ENCODE peak calls at places on chromosomes 2 and 18, in nine cellular contexts. P is stimulated activated CD8-positive, alpha-beta memory T cell treated with anti-CD3 and anti-CD28 coated beads, Interleukin-7, amount 100 ng/mL, for 4 hours; L is fibroblast of pulmonary artery; N is LNCaP clone FGC; J is Ammon's horn; E is fibroblast of lung; W is stimulated activated CD4-positive, alpha-beta T cell treated with anti-CD3 and anti-CD28 coated beads, TNF-alpha, amount 100 ng/mL, for 1 hour; R is EH; G is fibroblast of the aortic adventitia. Y is an unnamed sample.

GRCh38 chr2:113755690-113756063 is 765 bp downstream of the SLC35F5 start:
- DNase-seq in P (no peak), L (no peak), N (no peak), J (peak; percentile 9), E (peak; percentile 25), W (no peak), R (peak; percentile 37), G (peak; percentile 33), Y (peak; percentile 17)

GRCh38 chr2:235934059-235934896 is 233.9 kb downstream of the GBX2 start:
- DNase-seq in P (no peak), L (no peak), N (no peak), J (no peak), E (no peak), W (no peak), R (no peak), G (no peak), Y (peak; percentile 50)

GRCh38 chr2:72414108-72414507 is 266.4 kb upstream of the CYP26B1 start:
- DNase-seq in P (no peak), L (peak; percentile 13), N (no peak), J (no peak), E (peak; percentile 56), W (no peak), R (peak; percentile 44), G (peak; percentile 80), Y (no peak)

GRCh38 chr2:165772183-165772582 is 21.9 kb downstream of the GALNT3 start:
- DNase-seq in P (no peak), L (no peak), N (no peak), J (no peak), E (no peak), W (no peak), R (no peak), G (no peak), Y (no peak)

GRCh38 chr2:31256611-31257382 is 22.8 kb downstream of the EHD3 start:
- DNase-seq in P (no peak), L (no peak), N (no peak), J (no peak), E (no peak), W (no peak), R (no peak), G (no peak), Y (no peak)

GRCh38 chr2:200509227-200509607 is 651 bp downstream of the KCTD18 start:
- DNase-seq in P (no peak), L (no peak), N (no peak), J (peak; percentile 12), E (no peak), W (no peak), R (peak; percentile 23), G (no peak), Y (no peak)

GRCh38 chr2:220162320-220162719 is 534.9 kb downstream of the SLC4A3 start:
- DNase-seq in P (no peak), L (peak; percentile 39), N (no peak), J (no peak), E (no peak), W (no peak), R (peak; percentile 68), G (peak; percentile 70), Y (peak; percentile 45)

GRCh38 chr2:231123362-231123898 is 1.4 kb downstream of the HTR2B start:
- DNase-seq in P (no peak), L (peak; percentile 37), N (no peak), J (no peak), E (peak; percentile 52), W (no peak), R (no peak), G (no peak), Y (peak; percentile 28)

GRCh38 chr18:23881778-23882177 is 132.8 kb upstream of the TTC39C start:
- DNase-seq in P (no peak), L (no peak), N (peak; percentile 13), J (no peak), E (no peak), W (no peak), R (no peak), G (no peak), Y (no peak)

GRCh38 chr2:26346454-26347053 is at the start of gene ADGRF3:
- DNase-seq in P (peak; percentile 41), L (no peak), N (no peak), J (peak; percentile 79), E (peak; percentile 30), W (peak; percentile 15), R (peak; percentile 64), G (peak; percentile 43), Y (peak; percentile 19)

GRCh38 chr18:48031011-48031480 is 100.6 kb upstream of the SMAD2 start:
- DNase-seq in P (no peak), L (peak; percentile 73), N (peak; percentile 62), J (peak; percentile 76), E (peak; percentile 45), W (no peak), R (peak; percentile 57), G (peak; percentile 67), Y (peak; percentile 34)

GRCh38 chr18:13003466-13003896 is 12.3 kb downstream of the CEP192 start:
- DNase-seq in P (no peak), L (peak; percentile 82), N (no peak), J (no peak), E (peak; percentile 73), W (no peak), R (peak; percentile 91), G (peak; percentile 72), Y (peak; percentile 80)

GRCh38 chr18:43422483-43422882 is 145.2 kb upstream of the SYT4 start:
- DNase-seq in P (no peak), L (no peak), N (peak; percentile 95), J (peak; percentile 17), E (peak; percentile 3), W (no peak), R (no peak), G (no peak), Y (no peak)

GRCh38 chr2:236916181-236916580 is 169.5 kb upstream of the COPS8 start:
- DNase-seq in P (no peak), L (no peak), N (no peak), J (peak; percentile 33), E (no peak), W (no peak), R (no peak), G (no peak), Y (no peak)

GRCh38 chr2:22912398-22912797 is 472.6 kb upstream of the KLHL29 start:
- DNase-seq in P (no peak), L (no peak), N (no peak), J (no peak), E (no peak), W (no peak), R (no peak), G (no peak), Y (no peak)

GRCh38 chr18:80070825-80071224 is 36.6 kb downstream of the RBFA start:
- DNase-seq in P (no peak), L (no peak), N (no peak), J (no peak), E (no peak), W (no peak), R (no peak), G (no peak), Y (no peak)

GRCh38 chr2:240558229-240558885 is 569 bp upstream of the ANKMY1 start:
- DNase-seq in P (no peak), L (no peak), N (no peak), J (no peak), E (no peak), W (no peak), R (no peak), G (no peak), Y (no peak)

GRCh38 chr18:23307567-23308295 is 145.4 kb upstream of the RIOK3 start:
- DNase-seq in P (peak; percentile 5), L (peak; percentile 53), N (no peak), J (no peak), E (peak; percentile 84), W (no peak), R (peak; percentile 95), G (no peak), Y (peak; percentile 58)

GRCh38 chr2:85893428-85894258 is 4.9 kb upstream of the ST3GAL5 start:
- DNase-seq in P (no peak), L (peak; percentile 79), N (no peak), J (no peak), E (peak; percentile 91), W (no peak), R (peak; percentile 97), G (peak; percentile 68), Y (peak; percentile 87)

Y was measured in IMR-90.